ENCODE peak calls at places on chromosomes 6 and 20, in five cellular contexts. F, W, R, H and U are unnamed samples.

GRCh38 chr6:74742793-74743508 is 462.9 kb downstream of the COL12A1 start:
- DNase-seq in R (no peak), F (peak; percentile 7), W (no peak), H (no peak), U (no peak)

GRCh38 chr6:169250660-169251059 is 3.0 kb downstream of the THBS2 start:
- DNase-seq in W (no peak), F (no peak), H (peak; percentile 88), R (peak; percentile 41), U (no peak)

GRCh38 chr6:24632573-24632972 is 13.4 kb downstream of the KIAA0319 start:
- DNase-seq in R (no peak), W (no peak), F (no peak), H (no peak), U (no peak)

GRCh38 chr6:52992980-52993379 is 2.1 kb downstream of the GSTA4 start:
- DNase-seq in R (no peak), F (no peak), W (no peak), H (peak; percentile 63), U (no peak)

GRCh38 chr6:132190097-132190814 is 211.0 kb downstream of the MOXD1 start:
- DNase-seq in R (no peak), H (peak; percentile 31), F (peak; percentile 19), W (no peak), U (no peak)

GRCh38 chr20:768426-768978 is at the start of gene SLC52A3:
- DNase-seq in R (peak; percentile 73), H (no peak), W (peak; percentile 71), F (no peak), U (peak; percentile 19)

GRCh38 chr6:35583893-35584688 is 71.4 kb upstream of the TULP1 start:
- DNase-seq in W (peak; percentile 67), F (peak; percentile 48), H (peak; percentile 84), R (peak; percentile 75), U (peak; percentile 55)

GRCh38 chr6:106094964-106095335 is 8.8 kb downstream of the PRDM1 start:
- DNase-seq in R (no peak), W (no peak), H (no peak), F (no peak), U (no peak)

GRCh38 chr20:50292324-50293243 is 102.0 kb downstream of the CEBPB start:
- DNase-seq in R (peak; percentile 30), W (peak; percentile 90), F (no peak), H (peak; percentile 97), U (no peak)

GRCh38 chr6:130223508-130223907 is 757 bp upstream of the SAMD3 start:
- DNase-seq in R (no peak), W (no peak), H (no peak), F (peak; percentile 38), U (no peak)

GRCh38 chr20:17680128-17680835 is 1.8 kb downstream of the RRBP1 start:
- DNase-seq in R (no peak), W (peak; percentile 50), H (peak; percentile 84), F (no peak), U (no peak)

GRCh38 chr6:152721956-152722355 is 24.3 kb downstream of the MYCT1 start:
- DNase-seq in R (no peak), F (no peak), W (no peak), H (no peak), U (no peak)

GRCh38 chr6:152720964-152721363 is 23.3 kb downstream of the MYCT1 start:
- DNase-seq in R (no peak), H (peak; percentile 42), W (no peak), F (no peak), U (no peak)

DNA sequence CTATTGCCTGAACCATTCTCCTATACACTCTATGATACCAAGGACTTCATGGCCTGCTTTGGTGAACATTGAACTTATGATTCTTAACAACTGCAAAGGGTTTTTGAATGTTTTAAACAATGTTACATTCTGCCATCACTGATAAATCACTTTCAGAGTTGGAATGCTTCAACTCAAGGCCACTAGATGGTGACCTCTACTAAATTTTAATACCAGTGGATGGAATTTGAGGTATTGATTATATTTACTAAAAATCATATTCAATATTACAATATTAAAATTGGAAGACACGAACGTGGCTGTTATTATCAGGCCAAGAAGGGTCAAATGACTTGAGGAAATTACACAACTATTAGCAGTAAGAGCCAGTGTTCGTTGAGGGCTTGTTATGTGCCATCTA is 18.6 kb downstream of the MYCT1 start:
- DNase-seq in H (no peak), F (no peak), W (no peak), R (no peak), U (no peak)
- TF ChIP-seq CTCF in H (peak; percentile 8), F (no peak), W (no peak), R (no peak), U (no peak)

GRCh38 chr20:41017448-41018042 is 11.1 kb upstream of the TOP1 start:
- DNase-seq in R (no peak), F (no peak), W (peak; percentile 48), H (no peak), U (no peak)
- TF ChIP-seq CTCF in R (no peak), F (no peak), W (no peak), H (no peak), U (no peak)

DNA sequence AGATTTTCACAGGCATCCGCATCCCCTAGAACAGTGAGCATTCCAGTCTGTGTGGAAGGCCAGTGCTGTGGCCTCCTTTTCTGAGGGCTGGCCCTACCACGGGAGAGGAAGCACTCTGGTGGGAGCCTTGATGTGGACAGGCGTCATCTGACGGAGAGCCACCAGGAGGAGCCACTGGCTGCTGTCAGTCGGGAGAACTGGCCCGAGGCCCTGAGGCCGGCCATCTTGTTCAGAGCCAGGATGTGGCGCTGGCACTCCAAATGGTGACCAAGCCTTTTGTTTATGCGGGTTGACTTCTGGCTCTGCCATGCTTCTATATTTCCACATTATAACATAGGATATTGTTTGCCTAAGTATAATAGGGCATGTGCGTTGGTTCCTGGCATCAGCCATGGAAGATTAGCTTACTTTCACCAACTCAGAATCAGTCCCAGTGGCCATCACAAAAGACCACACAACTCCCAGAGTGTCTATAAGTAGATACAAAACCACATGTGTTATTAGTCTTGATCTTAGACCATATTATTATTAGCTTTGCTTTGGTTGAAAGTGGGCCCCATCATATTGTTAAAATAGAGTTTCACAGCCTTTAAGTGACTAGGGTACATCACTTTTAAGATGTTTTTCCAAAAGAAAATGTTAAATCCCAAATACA is 273.9 kb upstream of the TAB2 start:
- DNase-seq in R (peak; percentile 73), W (no peak), F (peak; percentile 21), H (no peak), U (no peak)
- TF ChIP-seq CTCF in R (peak; percentile 53), W (no peak), F (no peak), H (peak; percentile 28), U (peak; percentile 37)

GRCh38 chr6:126127662-126128061 is 141.3 kb downstream of the TRMT11 start:
- DNase-seq in W (no peak), H (no peak), R (no peak), F (no peak), U (no peak)
- TF ChIP-seq CTCF in W (no peak), H (no peak), R (no peak), F (no peak), U (no peak)

DNA sequence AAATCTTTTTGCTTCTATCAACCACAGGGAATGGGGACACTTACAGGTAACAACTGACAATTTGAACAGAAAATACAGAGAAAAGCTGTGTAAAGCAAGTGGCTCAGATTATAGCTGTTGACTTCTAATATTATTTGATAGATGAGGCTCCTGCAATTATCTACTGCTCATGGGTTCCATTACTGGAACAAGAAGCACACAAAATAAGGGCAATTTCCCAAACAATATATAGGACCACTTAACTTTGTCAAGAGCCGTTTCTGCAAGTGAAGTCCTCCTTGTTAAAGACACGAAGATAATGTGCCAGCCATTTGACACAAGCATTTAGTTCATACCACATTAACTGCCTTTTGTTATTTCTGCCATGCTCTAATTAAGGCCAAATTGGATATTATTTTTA is 315.5 kb upstream of the ARID1B start:
- DNase-seq in H (no peak), R (no peak), W (no peak), F (no peak), U (no peak)
- TF ChIP-seq CTCF in H (no peak), R (no peak), W (no peak), F (no peak), U (no peak)

GRCh38 chr20:2387580-2387979 is 6.9 kb downstream of the TGM6 start:
- DNase-seq in H (no peak), W (no peak), F (no peak), R (no peak), U (no peak)

GRCh38 chr20:2385026-2385425 is 4.3 kb downstream of the TGM6 start:
- DNase-seq in R (no peak), W (no peak), F (no peak), H (no peak), U (no peak)

GRCh38 chr20:2386516-2387179 is 5.9 kb downstream of the TGM6 start:
- DNase-seq in R (no peak), H (peak; percentile 25), W (no peak), F (no peak), U (no peak)

GRCh38 chr20:2385496-2385895 is 4.8 kb downstream of the TGM6 start:
- DNase-seq in W (no peak), R (no peak), F (no peak), H (no peak), U (no peak)

DNA sequence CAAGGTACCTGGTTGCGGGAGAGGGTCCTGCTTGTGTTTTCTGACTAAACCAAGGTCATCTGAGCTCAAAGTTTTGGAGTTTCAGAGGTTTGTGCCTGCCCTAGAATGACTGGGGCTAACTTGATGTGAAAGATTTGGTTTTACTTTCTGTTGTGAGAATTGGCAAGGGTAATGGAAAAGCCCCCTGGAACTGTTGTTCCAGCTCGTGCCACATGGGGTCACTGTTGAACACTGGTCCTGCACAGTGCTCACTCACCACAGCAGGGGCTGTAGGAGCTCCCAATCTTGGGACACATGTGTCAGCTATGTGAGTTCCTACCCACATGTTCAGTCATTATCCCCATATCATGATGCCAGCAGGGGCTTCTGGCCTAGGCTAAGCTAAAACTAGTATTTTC is 6.5 kb downstream of the TGM6 start:
- DNase-seq in R (peak; percentile 73), F (peak; percentile 68), W (no peak), H (peak; percentile 33), U (peak; percentile 46)
- TF ChIP-seq CTCF in R (peak; percentile 50), F (peak; percentile 17), W (no peak), H (peak; percentile 50), U (peak; percentile 60)

DNA sequence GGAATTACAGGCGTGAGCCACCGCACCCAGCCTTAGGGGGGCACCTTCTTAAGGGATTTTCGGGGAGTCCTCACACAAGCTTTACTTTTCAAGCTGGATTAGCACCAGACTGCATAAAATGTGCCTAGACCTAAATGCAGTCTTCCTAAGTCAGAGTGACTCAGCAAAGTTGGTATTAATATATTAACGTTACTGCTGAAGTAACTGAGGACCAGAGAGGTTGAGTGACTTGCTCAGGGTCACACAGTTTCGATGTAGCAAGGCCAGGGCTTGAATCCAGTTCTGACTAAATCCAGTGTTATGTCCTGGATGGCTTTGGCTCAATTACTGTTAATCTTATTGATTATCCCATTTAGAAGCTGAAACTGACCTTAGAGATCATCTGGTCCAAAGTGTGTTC is 13.4 kb downstream of the EDEM2 start:
- DNase-seq in H (no peak), F (no peak), W (no peak), R (no peak), U (no peak)
- TF ChIP-seq CTCF in H (no peak), F (no peak), W (no peak), R (no peak), U (no peak)

GRCh38 chr6:113565306-113565705 is 291.8 kb upstream of the MARCKS start:
- DNase-seq in W (no peak), R (no peak), F (no peak), H (no peak), U (no peak)

GRCh38 chr6:113560908-113561307 is 296.2 kb upstream of the MARCKS start:
- DNase-seq in H (peak; percentile 81), F (no peak), R (no peak), W (no peak), U (no peak)

GRCh38 chr6:113560376-113560775 is 296.8 kb upstream of the MARCKS start:
- DNase-seq in W (no peak), H (no peak), F (no peak), R (no peak), U (no peak)

GRCh38 chr6:113562248-113562647 is 294.9 kb upstream of the MARCKS start:
- DNase-seq in H (no peak), F (no peak), W (no peak), R (no peak), U (no peak)

GRCh38 chr6:113564401-113565161 is 292.6 kb upstream of the MARCKS start:
- DNase-seq in R (peak; percentile 80), H (peak; percentile 98), F (peak; percentile 20), W (peak; percentile 60), U (peak; percentile 10)
- TF ChIP-seq CTCF in R (no peak), H (peak; percentile 6), F (no peak), W (no peak), U (no peak)